ENCODE peak calls at places on chromosome 1, in nine cellular contexts. I, T, H, M, J, L, O, C and E are unnamed samples. For H3K4me1, the result is how much of the 10 kb centered on the place peaks cover.

GRCh38 chr1:4060850-4061249 is 160.8 kb upstream of the C1orf174 start:
- DNase-seq in T (no peak), M (no peak), I (no peak), J (no peak), H (no peak), O (no peak), C (no peak), L (no peak), E (no peak)

GRCh38 chr1:221637641-221638041 is 104.2 kb downstream of the DUSP10 start:
- DNase-seq in H (peak), T (no peak), C (no peak), J (no peak), I (peak), L (no peak), M (peak), O (peak), E (no peak)

GRCh38 chr1:192476802-192477298 is 98.7 kb upstream of the RGS1 start:
- DNase-seq in O (peak), J (no peak), T (peak), I (no peak), C (no peak), H (peak), M (no peak), L (no peak), E (peak)

GRCh38 chr1:241714321-241715218 is 62.5 kb downstream of the WDR64 start:
- DNase-seq in J (no peak), M (no peak), O (no peak), C (no peak), I (peak), H (no peak), T (no peak), L (no peak), E (no peak)

GRCh38 chr1:227335587-227336020 is 17.3 kb upstream of the CDC42BPA start:
- DNase-seq in I (no peak), H (no peak), O (no peak), M (no peak), J (no peak), T (no peak), C (no peak), L (no peak), E (no peak)

GRCh38 chr1:45983964-45984363 is 148.5 kb downstream of the PIK3R3 start:
- DNase-seq in H (no peak), L (no peak), M (no peak), C (no peak), T (no peak), O (no peak), J (no peak), I (no peak), E (no peak)

GRCh38 chr1:10193340-10193739 is 17.0 kb upstream of the KIF1B start:
- DNase-seq in J (no peak), O (no peak), L (no peak), M (no peak), I (no peak), H (no peak), T (no peak), C (no peak), E (no peak)

GRCh38 chr1:83511327-83511726 is 487.6 kb downstream of the TTLL7 start:
- DNase-seq in H (no peak), O (no peak), C (no peak), J (no peak), T (no peak), M (no peak), L (no peak), I (no peak), E (no peak)

GRCh38 chr1:35640380-35641232 is 720 bp downstream of the PSMB2 start:
- DNase-seq in O (peak), C (no peak), M (no peak), J (no peak), H (no peak), L (peak), T (no peak), I (no peak), E (no peak)

GRCh38 chr1:2923351-2923750 is 97.9 kb upstream of the ACTRT2 start:
- DNase-seq in O (no peak), C (no peak), J (no peak), H (no peak), I (no peak), T (no peak), M (no peak), L (no peak), E (no peak)

GRCh38 chr1:2925291-2925690 is 96.0 kb upstream of the ACTRT2 start:
- DNase-seq in C (no peak), M (no peak), O (no peak), T (no peak), L (no peak), H (no peak), J (no peak), I (no peak), E (no peak)

GRCh38 chr1:2919826-2920225 is 101.4 kb upstream of the ACTRT2 start:
- DNase-seq in H (no peak), O (no peak), J (no peak), M (no peak), I (no peak), T (no peak), C (no peak), L (no peak), E (no peak)

GRCh38 chr1:2920421-2921015 is 100.7 kb upstream of the ACTRT2 start:
- DNase-seq in I (no peak), H (no peak), M (no peak), L (no peak), J (no peak), O (no peak), C (no peak), T (no peak), E (no peak)

GRCh38 chr1:2921970-2922686 is 99.1 kb upstream of the ACTRT2 start:
- DNase-seq in T (no peak), H (no peak), I (no peak), C (no peak), J (peak), L (peak), O (no peak), M (no peak), E (peak)
- TF ChIP-seq CTCF in T (peak), H (peak), I (peak), C (no peak), J (peak), L (peak), O (peak), M (peak), E (no peak)

GRCh38 chr1:16178596-16179497 is 23.0 kb upstream of the EPHA2 start:
- DNase-seq in T (no peak), J (no peak), H (no peak), O (no peak), C (no peak), L (no peak), M (no peak), I (no peak), E (no peak)

GRCh38 chr1:16174261-16174871 is 18.5 kb upstream of the EPHA2 start:
- DNase-seq in O (no peak), H (no peak), I (no peak), T (no peak), M (no peak), J (no peak), L (no peak), C (no peak), E (no peak)

GRCh38 chr1:16174886-16175598 is 19.2 kb upstream of the EPHA2 start:
- DNase-seq in M (no peak), H (no peak), J (no peak), O (no peak), L (no peak), T (no peak), C (no peak), I (no peak), E (no peak)

GRCh38 chr1:16175610-16176553 is 20.0 kb upstream of the EPHA2 start:
- DNase-seq in M (peak), O (peak), I (peak), C (peak), H (peak), T (peak), L (peak), J (no peak), E (peak)

GRCh38 chr1:16177306-16177705 is 21.4 kb upstream of the EPHA2 start:
- DNase-seq in O (no peak), J (no peak), H (no peak), L (no peak), M (no peak), I (no peak), C (no peak), T (no peak), E (no peak)
- H3K4me1 ChIP-seq in O (half or more), J (half or more), H (half or more), L (half or more), M (under half), I (under half), C (under half), T (half or more), E (under half)

GRCh38 chr1:29379438-29380073 is 143.2 kb downstream of the PTPRU start:
- DNase-seq in L (no peak), C (no peak), J (no peak), H (no peak), T (no peak), M (no peak), I (no peak), O (no peak), E (no peak)
- TF ChIP-seq CTCF in L (no peak), C (no peak), J (peak), H (peak), T (peak), M (peak), I (peak), O (peak), E (peak)

GRCh38 chr1:163120372-163120771 is 51.2 kb downstream of the RGS4 start:
- DNase-seq in O (no peak), T (no peak), H (no peak), L (no peak), J (no peak), I (no peak), C (no peak), M (no peak), E (no peak)
- H3K4me1 ChIP-seq in O (under half), T (under half), H (under half), L (under half), J (under half), I (under half), C (under half), M (under half), E (under half)